ENCODE peak calls at places on chromosomes 11 and 22, in five cellular contexts. U is HFF-Myc, W is coronary artery, V is A549, M is GM23248. J is an unnamed sample.
A peak's percentile ranks its signal among the peaks of the same experiment; 100 is the strongest.

GRCh38 chr22:19287076-19287724 is 4.3 kb downstream of the CLTCL1 start:
- DNase-seq in U (peak; percentile 69), W (no peak), V (no peak), M (peak; percentile 16), J (peak; percentile 97)

GRCh38 chr11:112886707-112887370 is 74.4 kb upstream of the NCAM1 start:
- DNase-seq in U (no peak), W (no peak), V (no peak), M (peak; percentile 27), J (no peak)

GRCh38 chr11:73239111-73239521 is 21.0 kb downstream of the P2RY2 start:
- DNase-seq in U (no peak), W (peak; percentile 73), V (no peak), M (no peak), J (no peak)

GRCh38 chr22:45317551-45318167 is 7.9 kb downstream of the FAM118A start:
- DNase-seq in U (no peak), W (peak; percentile 93), V (no peak), M (peak; percentile 87), J (peak; percentile 46)

GRCh38 chr22:42271906-42272305 is 1.5 kb upstream of the TCF20 start:
- DNase-seq in U (no peak), W (no peak), V (no peak), M (no peak), J (no peak)

GRCh38 chr11:63663809-63664208 is 7.4 kb downstream of the ATL3 start:
- DNase-seq in U (no peak), W (no peak), V (no peak), M (peak; percentile 88), J (peak; percentile 74)

GRCh38 chr11:34419158-34419557 is 19.6 kb upstream of the CAT start:
- DNase-seq in U (no peak), W (no peak), V (no peak), M (no peak), J (no peak)

GRCh38 chr11:47002366-47002765 is 65.8 kb downstream of the CSTPP1 start:
- DNase-seq in U (no peak), W (no peak), V (no peak), M (no peak), J (no peak)

GRCh38 chr11:8701891-8702597 is 19.5 kb downstream of the RPL27A start:
- DNase-seq in U (no peak), W (no peak), V (no peak), M (no peak), J (no peak)

GRCh38 chr22:19717691-19718254 is 3.5 kb downstream of the SEPTIN5 start:
- DNase-seq in U (no peak), W (no peak), V (peak; percentile 65), M (peak; percentile 84), J (peak; percentile 18)

GRCh38 chr11:2791521-2792375 is 92.0 kb upstream of the KCNQ1OT1 start:
- DNase-seq in U (no peak), W (peak; percentile 74), V (no peak), M (no peak), J (no peak)

GRCh38 chr22:31870890-31871289 is 73.4 kb upstream of the YWHAH start:
- DNase-seq in U (no peak), W (no peak), V (peak; percentile 68), M (peak; percentile 81), J (peak; percentile 94)

GRCh38 chr22:44497218-44497903 is 672 bp downstream of the RTL6 start:
- DNase-seq in U (no peak), W (no peak), V (no peak), M (peak; percentile 59), J (no peak)

GRCh38 chr11:34501500-34501899 is 12.1 kb downstream of the ELF5 start:
- DNase-seq in U (no peak), W (no peak), V (no peak), M (peak; percentile 88), J (peak; percentile 55)

GRCh38 chr11:44574620-44575287 is 9.3 kb downstream of the CD82 start:
- DNase-seq in U (no peak), W (no peak), V (no peak), M (peak; percentile 92), J (peak; percentile 97)

GRCh38 chr22:21606775-21607174 is 23.0 kb downstream of the YDJC start:
- DNase-seq in U (no peak), W (no peak), V (no peak), M (no peak), J (no peak)

DNA sequence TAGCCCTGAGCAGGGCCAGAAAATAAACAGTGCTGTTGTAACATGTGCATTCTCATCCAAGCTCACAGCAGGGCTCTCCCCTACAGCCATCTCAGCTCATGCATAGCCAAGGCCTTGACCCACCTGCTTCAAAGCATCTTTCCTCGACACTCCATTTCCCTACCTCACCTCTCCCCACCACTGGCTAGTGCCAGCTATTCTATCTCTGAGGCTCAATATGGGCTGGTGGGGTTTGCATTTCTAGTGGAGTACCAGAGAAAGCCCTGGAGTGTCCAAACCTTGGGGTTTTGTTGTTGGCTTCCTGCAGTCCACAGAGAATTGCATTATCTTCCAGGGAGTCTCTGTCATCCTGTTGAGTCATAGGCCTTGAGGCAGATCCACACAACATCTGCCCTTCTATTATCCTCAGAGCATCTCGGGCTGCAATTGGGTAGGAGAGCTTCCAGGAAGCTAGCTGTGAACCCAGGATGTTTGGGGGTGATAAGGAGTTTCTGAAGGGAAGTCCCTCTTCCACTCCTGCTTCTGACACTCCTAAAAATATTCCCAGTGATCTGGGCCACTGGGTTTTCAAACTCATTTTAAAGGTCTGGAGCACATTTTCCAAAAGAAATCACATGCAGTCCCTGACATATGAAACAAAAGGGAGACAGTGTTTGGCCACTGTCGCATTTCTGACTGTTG is 36.1 kb upstream of the AMOTL1 start:
- DNase-seq in U (peak; percentile 87), W (no peak), V (peak; percentile 48), M (peak; percentile 95), J (peak; percentile 88)
- H3K4me3 ChIP-seq in U (no peak overlapping the region), W (no peak overlapping the region), V (no peak overlapping the region), M (no peak overlapping the region), J (no peak overlapping the region)

GRCh38 chr11:66314561-66315497 is 2.0 kb downstream of the CD248 start:
- DNase-seq in U (no peak), W (no peak), V (no peak), M (peak; percentile 26), J (no peak)
- H3K4me3 ChIP-seq in U (peak overlapping the region; percentile 58), W (peak overlapping the region; percentile 83), V (no peak overlapping the region), M (peak overlapping the region; percentile 87), J (no peak overlapping the region)

DNA sequence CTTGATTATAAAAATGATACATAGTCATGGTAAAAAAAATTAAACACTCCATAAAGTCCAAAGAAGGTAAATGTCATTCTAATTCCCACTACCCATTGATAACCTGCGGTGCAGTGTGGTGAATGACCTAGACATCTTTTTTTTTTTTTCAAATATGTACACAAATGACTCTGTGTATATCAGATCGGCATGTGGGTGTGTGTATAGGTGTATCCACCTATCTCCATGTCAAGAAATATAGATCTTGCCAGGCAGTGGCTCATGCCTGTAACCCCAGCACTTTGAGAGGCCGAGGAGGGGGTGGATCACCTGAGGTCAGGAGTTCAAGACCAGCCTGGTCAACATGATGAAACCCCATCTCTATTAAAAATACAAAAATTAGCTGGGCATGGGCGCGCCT is 18.4 kb upstream of the CBX6 start:
- DNase-seq in U (no peak), W (no peak), V (no peak), M (no peak), J (peak; percentile 46)
- H3K4me3 ChIP-seq in U (no peak overlapping the region), W (no peak overlapping the region), V (no peak overlapping the region), M (no peak overlapping the region), J (no peak overlapping the region)

DNA sequence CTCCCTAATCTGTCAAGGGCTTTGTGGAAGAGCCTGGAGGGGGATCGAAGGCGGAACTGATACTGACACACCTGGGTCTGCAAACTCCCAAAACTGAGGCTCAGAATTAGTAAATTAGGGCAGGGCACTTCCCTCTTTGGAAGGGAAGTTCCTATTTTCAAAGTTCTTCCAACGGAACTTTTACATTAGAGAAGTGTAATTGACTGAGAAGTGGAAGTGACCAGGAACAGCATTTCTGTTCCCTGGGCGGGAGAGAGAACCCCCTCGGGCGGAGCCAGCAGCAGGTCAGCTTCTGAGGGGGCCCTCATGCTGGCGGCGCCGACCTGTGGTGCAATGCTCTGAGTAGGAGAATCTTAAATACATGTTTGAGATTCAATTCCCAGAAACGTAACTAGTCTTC is 1.1 kb upstream of the CBL start:
- DNase-seq in U (no peak), W (no peak), V (no peak), M (no peak), J (no peak)
- H3K4me3 ChIP-seq in U (peak overlapping the region; percentile 81), W (peak overlapping the region; percentile 97), V (no peak overlapping the region), M (peak overlapping the region; percentile 98), J (no peak overlapping the region)

GRCh38 chr11:128483211-128483788 is 104.1 kb downstream of the ETS1 start:
- DNase-seq in U (no peak), W (no peak), V (no peak), M (no peak), J (no peak)
- H3K4me3 ChIP-seq in U (no peak overlapping the region), W (no peak overlapping the region), V (no peak overlapping the region), M (no peak overlapping the region), J (no peak overlapping the region)

J was measured in bronchial epithelial cell.